ENCODE peak calls at places on chromosome 17, in eight cellular contexts. K is cardiac fibroblast, B is tibial artery, J is neural crest cell, X is AG09309, Z is activated B cell treated with CpG ODN at 0.5 μM for 24 hours, L is fibroblast of lung, C is GM12864. U is an unnamed sample.

GRCh38 chr17:6097005-6097279 is 26.8 kb downstream of the WSCD1 start:
- DNase-seq in X (no peak), C (no peak), L (no peak), J (no peak), B (peak), Z (no peak), K (no peak), U (no peak)

GRCh38 chr17:37678036-37678435 is 34.8 kb upstream of the DDX52 start:
- DNase-seq in X (no peak), L (no peak), K (no peak), J (no peak), Z (no peak), C (no peak), B (no peak), U (no peak)

GRCh38 chr17:66776999-66777688 is 57.8 kb upstream of the CACNG5 start:
- DNase-seq in C (no peak), L (peak), B (no peak), Z (no peak), J (no peak), X (no peak), K (no peak), U (no peak)

GRCh38 chr17:27743288-27743885 is 56.9 kb downstream of the NOS2 start:
- DNase-seq in Z (no peak), C (no peak), B (no peak), J (no peak), L (no peak), X (no peak), K (no peak), U (peak)

GRCh38 chr17:5584383-5584951 is at the start of gene NLRP1:
- DNase-seq in J (no peak), B (peak), Z (peak), L (peak), C (peak), X (peak), K (peak), U (peak)

GRCh38 chr17:19024101-19025078 is 19.8 kb upstream of the FAM83G start:
- DNase-seq in Z (no peak), C (no peak), K (no peak), J (no peak), L (no peak), B (peak), X (no peak), U (no peak)

GRCh38 chr17:40818343-40818732 is 4.1 kb downstream of the KRT10 start:
- DNase-seq in B (no peak), X (no peak), J (no peak), C (no peak), Z (no peak), K (no peak), L (no peak), U (no peak)

GRCh38 chr17:64739316-64740058 is 77.4 kb upstream of the SMURF2 start:
- DNase-seq in L (peak), B (peak), X (no peak), Z (no peak), J (no peak), K (peak), C (no peak), U (no peak)

GRCh38 chr17:57062865-57063264 is 22.2 kb upstream of the AKAP1 start:
- DNase-seq in J (no peak), C (no peak), L (no peak), B (no peak), Z (no peak), K (no peak), X (no peak), U (no peak)

GRCh38 chr17:17445925-17446665 is 30.7 kb upstream of the MED9 start:
- DNase-seq in C (no peak), L (peak), J (no peak), B (no peak), K (peak), X (peak), Z (no peak), U (no peak)

GRCh38 chr17:16328997-16329396 is 24.3 kb downstream of the CENPV start:
- DNase-seq in L (no peak), Z (no peak), B (peak), J (no peak), C (no peak), X (no peak), K (peak), U (no peak)

GRCh38 chr17:81684442-81684911 is 666 bp downstream of the HGS start:
- DNase-seq in B (no peak), C (no peak), K (no peak), L (no peak), X (no peak), Z (no peak), J (no peak), U (no peak)

GRCh38 chr17:68515238-68515637 is 3.0 kb downstream of the PRKAR1A start:
- DNase-seq in K (peak), Z (no peak), C (no peak), X (no peak), B (no peak), J (no peak), L (peak), U (no peak)

GRCh38 chr17:28230011-28230410 is 89.0 kb upstream of the TMEM97 start:
- DNase-seq in Z (no peak), L (no peak), B (peak), J (no peak), X (no peak), K (no peak), C (no peak), U (no peak)

GRCh38 chr17:35982409-35983191 is 1.3 kb upstream of the CCL16 start:
- DNase-seq in K (no peak), L (no peak), J (no peak), Z (no peak), C (no peak), X (no peak), B (no peak), U (no peak)

GRCh38 chr17:42928714-42929496 is 28.3 kb downstream of the G6PC1 start:
- DNase-seq in Z (no peak), L (peak), C (peak), K (peak), X (peak), J (peak), B (peak), U (peak)

GRCh38 chr17:19647697-19648474 is 665 bp upstream of the ALDH3A2 start:
- DNase-seq in K (peak), C (no peak), L (peak), Z (peak), B (peak), X (peak), J (no peak), U (peak)

GRCh38 chr17:38978180-38978579 is 11.0 kb upstream of the FBXO47 start:
- DNase-seq in C (no peak), X (no peak), B (no peak), Z (no peak), L (no peak), J (no peak), K (no peak), U (no peak)

DNA sequence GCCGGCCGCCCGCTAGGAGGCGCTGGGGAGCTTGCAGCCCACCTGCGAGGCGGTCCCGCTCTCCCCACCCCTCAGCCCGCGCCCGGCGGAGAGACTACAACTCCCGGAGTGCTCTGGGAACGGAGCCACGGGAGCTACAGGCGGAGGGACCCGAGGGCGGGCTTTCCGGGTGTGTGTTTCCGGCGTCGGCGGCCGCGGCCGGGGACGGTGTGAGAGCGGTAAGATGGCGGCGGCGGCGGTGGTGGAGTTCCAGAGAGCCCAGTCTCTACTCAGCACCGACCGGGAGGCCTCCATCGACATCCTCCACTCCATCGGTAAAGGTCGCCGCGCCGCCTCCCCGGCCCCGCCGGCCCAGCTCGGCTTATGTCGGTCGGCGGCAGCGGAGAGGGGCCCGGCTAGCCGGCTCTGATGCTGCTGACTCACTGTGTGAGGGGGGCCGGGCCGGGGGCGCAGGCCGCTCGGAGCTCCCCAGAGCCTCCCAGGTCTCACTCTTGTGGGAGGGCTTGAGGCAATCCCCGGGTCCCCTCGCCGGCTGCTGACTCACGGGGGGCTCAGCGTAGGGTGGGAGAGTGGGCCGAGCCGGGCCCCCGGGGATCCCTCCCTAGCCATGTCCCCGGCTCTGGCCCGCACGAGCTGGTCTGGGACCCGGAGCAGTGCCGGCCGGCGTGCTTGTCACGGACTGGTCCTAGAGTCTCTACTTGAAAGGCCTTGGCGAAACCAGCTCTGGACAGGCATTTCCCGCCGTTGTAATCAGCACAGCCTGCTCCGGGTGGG is at the start of gene PSMD11:
- DNase-seq in J (peak), B (peak), C (peak), L (peak), Z (peak), K (peak), X (peak), U (peak)
- TF ChIP-seq CTCF in J (peak), B (peak), C (peak), L (peak), Z (no peak), K (peak), X (peak), U (peak)

GRCh38 chr17:63426041-63426916 is 19.8 kb downstream of the CYB561 start:
- DNase-seq in L (no peak), B (peak), C (no peak), X (no peak), Z (no peak), K (no peak), J (no peak), U (peak)
- TF ChIP-seq CTCF in L (no peak), B (no peak), C (no peak), X (no peak), Z (no peak), K (no peak), J (no peak), U (no peak)

DNA sequence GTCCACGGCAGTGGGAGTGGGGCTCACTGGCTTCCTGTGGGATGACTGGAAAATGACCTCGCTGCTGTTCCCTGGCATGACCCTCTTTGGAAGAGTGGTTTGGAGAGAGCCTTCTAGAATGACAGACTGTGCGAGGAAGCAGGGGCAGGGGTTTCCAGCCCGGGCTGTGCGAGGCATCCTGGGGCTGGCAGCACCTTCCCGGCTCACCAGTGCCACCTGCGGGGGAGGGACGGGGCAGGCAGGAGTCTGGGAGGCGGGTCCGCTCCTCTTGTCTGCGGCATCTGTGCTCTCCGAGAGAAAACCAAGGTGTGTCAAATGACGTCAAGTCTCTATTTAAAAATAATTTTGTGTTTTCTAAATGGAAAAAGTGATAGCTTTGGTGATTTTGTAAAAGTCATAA is 7.8 kb upstream of the RNF213 start:
- DNase-seq in X (no peak), C (no peak), J (peak), Z (peak), B (no peak), K (peak), L (peak), U (peak)
- TF ChIP-seq CTCF in X (peak), C (peak), J (peak), Z (no peak), B (peak), K (peak), L (peak), U (peak)

DNA sequence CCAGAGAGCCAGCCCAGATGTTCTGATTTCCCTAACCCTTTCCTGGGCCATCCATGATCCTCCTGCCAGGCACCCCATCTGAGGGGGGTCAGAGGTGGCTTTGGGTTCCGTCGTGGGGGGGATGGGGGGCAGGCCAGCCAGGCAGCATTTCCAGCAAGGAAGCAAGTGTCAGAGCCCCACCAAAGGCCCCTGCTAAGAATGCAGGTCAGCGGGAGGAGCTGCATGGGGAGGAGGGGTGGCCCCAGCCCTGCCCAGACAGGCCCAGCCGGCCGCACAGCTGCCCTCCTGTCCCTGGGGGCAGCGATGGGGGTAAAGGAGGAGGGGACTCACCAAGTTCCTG is 2.3 kb upstream of the SCRN2 start:
- DNase-seq in B (no peak), J (no peak), C (no peak), Z (no peak), K (no peak), X (no peak), L (no peak), U (no peak)
- TF ChIP-seq CTCF in B (no peak), J (no peak), C (no peak), Z (no peak), K (no peak), X (no peak), L (no peak), U (peak)

GRCh38 chr17:71699907-71700306 is 420.9 kb upstream of the SOX9 start:
- DNase-seq in J (no peak), Z (no peak), K (no peak), L (no peak), B (no peak), C (no peak), X (no peak), U (no peak)
- TF ChIP-seq CTCF in J (no peak), Z (no peak), K (no peak), L (no peak), B (no peak), C (no peak), X (no peak), U (no peak)

DNA sequence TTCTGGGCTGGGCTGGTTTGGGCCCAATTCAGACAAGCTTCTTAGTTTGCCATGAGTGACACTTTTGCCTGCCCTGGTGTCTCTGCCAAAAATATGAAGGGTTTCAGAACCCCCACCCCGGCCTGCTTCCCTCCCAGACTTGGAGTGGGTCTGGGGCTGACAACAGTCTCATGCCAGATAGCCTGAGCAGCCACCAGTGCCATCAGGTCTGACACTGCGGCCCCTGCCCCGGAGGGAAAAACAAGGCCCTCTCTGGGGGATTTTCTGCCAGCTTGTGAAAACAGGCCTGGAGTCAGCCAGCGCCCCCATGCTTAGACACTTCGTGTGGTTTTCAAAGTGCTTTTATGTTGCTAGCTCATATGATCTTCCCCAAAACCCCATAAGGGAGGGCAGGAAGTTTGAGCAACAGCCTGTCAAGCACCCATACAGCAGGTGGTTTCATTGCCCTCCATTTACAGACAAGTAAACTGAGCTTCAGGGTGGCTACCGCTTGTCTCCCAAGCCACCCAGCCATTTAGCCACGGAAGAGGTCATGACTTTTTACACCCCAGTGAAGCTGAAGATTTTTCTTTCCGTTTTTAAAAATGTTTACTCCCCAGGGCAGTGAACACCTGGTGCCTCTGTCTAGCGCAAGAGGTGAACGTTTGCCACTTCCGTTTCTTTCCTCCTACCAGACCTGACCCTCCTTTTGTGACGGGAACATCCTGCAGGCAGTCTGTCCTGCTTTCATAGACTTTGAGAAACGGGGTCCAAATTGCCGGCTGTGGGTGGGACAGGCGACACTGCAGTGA is 300.6 kb downstream of the SEC14L1 start:
- DNase-seq in B (no peak), J (no peak), C (peak), K (no peak), L (no peak), X (no peak), Z (peak), U (no peak)
- TF ChIP-seq CTCF in B (no peak), J (no peak), C (peak), K (no peak), L (no peak), X (no peak), Z (no peak), U (no peak)

GRCh38 chr17:79607941-79608728 is 2.7 kb downstream of the RBFOX3 start:
- DNase-seq in C (no peak), K (peak), Z (no peak), L (peak), J (peak), B (no peak), X (no peak), U (no peak)
- TF ChIP-seq CTCF in C (no peak), K (no peak), Z (no peak), L (no peak), J (no peak), B (no peak), X (peak), U (no peak)